ENCODE peak calls at places on chromosome 14, in five cellular contexts. One of them, this sample, is unnamed.

GRCh38 chr14:29926701-29927595 is 699 bp downstream of the PRKD1 start:
- DNase-seq in naive thymus-derived CD4-positive, alpha-beta T cell: no peak
- DNase-seq in neural progenitor cell: peak
- DNase-seq in GM23338: peak
- DNase-seq in transverse colon: peak
- DNase-seq in this sample: no peak

GRCh38 chr14:76149196-76149595 is 2.5 kb upstream of the GPATCH2L start:
- DNase-seq in neural progenitor cell: no peak
- DNase-seq in transverse colon: no peak
- DNase-seq in naive thymus-derived CD4-positive, alpha-beta T cell: no peak
- DNase-seq in GM23338: no peak
- DNase-seq in this sample: no peak

GRCh38 chr14:105849933-105850626 is 323.7 kb downstream of the TMEM121 start:
- DNase-seq in neural progenitor cell: no peak
- DNase-seq in GM23338: no peak
- DNase-seq in naive thymus-derived CD4-positive, alpha-beta T cell: no peak
- DNase-seq in transverse colon: no peak
- DNase-seq in this sample: no peak

GRCh38 chr14:40847496-40847895 is 759.2 kb upstream of the LRFN5 start:
- DNase-seq in naive thymus-derived CD4-positive, alpha-beta T cell: no peak
- DNase-seq in neural progenitor cell: no peak
- DNase-seq in transverse colon: no peak
- DNase-seq in GM23338: no peak
- DNase-seq in this sample: no peak

GRCh38 chr14:57755018-57755521 is 110.8 kb downstream of the SLC35F4 start:
- DNase-seq in naive thymus-derived CD4-positive, alpha-beta T cell: no peak
- DNase-seq in GM23338: peak
- DNase-seq in transverse colon: no peak
- DNase-seq in neural progenitor cell: no peak
- DNase-seq in this sample: no peak

GRCh38 chr14:32710351-32711102 is 228.2 kb upstream of the NPAS3 start:
- DNase-seq in neural progenitor cell: peak
- DNase-seq in GM23338: no peak
- DNase-seq in transverse colon: no peak
- DNase-seq in naive thymus-derived CD4-positive, alpha-beta T cell: no peak
- DNase-seq in this sample: no peak

GRCh38 chr14:97916100-97916499 is 1118.9 kb downstream of the VRK1 start:
- DNase-seq in GM23338: no peak
- DNase-seq in neural progenitor cell: no peak
- DNase-seq in transverse colon: no peak
- DNase-seq in naive thymus-derived CD4-positive, alpha-beta T cell: no peak
- DNase-seq in this sample: no peak

GRCh38 chr14:78417532-78417931 is 247.4 kb downstream of the NRXN3 start:
- DNase-seq in GM23338: no peak
- DNase-seq in naive thymus-derived CD4-positive, alpha-beta T cell: no peak
- DNase-seq in transverse colon: no peak
- DNase-seq in neural progenitor cell: no peak
- DNase-seq in this sample: no peak

GRCh38 chr14:20630340-20631022 is 11.0 kb downstream of the OR6S1 start:
- DNase-seq in neural progenitor cell: peak
- DNase-seq in naive thymus-derived CD4-positive, alpha-beta T cell: no peak
- DNase-seq in GM23338: peak
- DNase-seq in transverse colon: peak
- DNase-seq in this sample: peak

GRCh38 chr14:30223385-30223785 is 295.7 kb upstream of the PRKD1 start:
- DNase-seq in naive thymus-derived CD4-positive, alpha-beta T cell: no peak
- DNase-seq in neural progenitor cell: no peak
- DNase-seq in transverse colon: peak
- DNase-seq in GM23338: no peak
- DNase-seq in this sample: no peak

GRCh38 chr14:89720741-89721315 is 233.7 kb downstream of the EFCAB11 start:
- DNase-seq in transverse colon: peak
- DNase-seq in neural progenitor cell: no peak
- DNase-seq in GM23338: peak
- DNase-seq in naive thymus-derived CD4-positive, alpha-beta T cell: peak
- DNase-seq in this sample: peak

GRCh38 chr14:92586001-92586947 is 72.7 kb downstream of the RIN3 start:
- DNase-seq in transverse colon: no peak
- DNase-seq in naive thymus-derived CD4-positive, alpha-beta T cell: peak
- DNase-seq in GM23338: no peak
- DNase-seq in neural progenitor cell: no peak
- DNase-seq in this sample: peak

GRCh38 chr14:89977668-89978067 is 21.9 kb downstream of the TDP1 start:
- DNase-seq in neural progenitor cell: no peak
- DNase-seq in naive thymus-derived CD4-positive, alpha-beta T cell: no peak
- DNase-seq in GM23338: no peak
- DNase-seq in transverse colon: no peak
- DNase-seq in this sample: no peak

GRCh38 chr14:88473791-88474190 is 81.0 kb downstream of the PTPN21 start:
- DNase-seq in neural progenitor cell: no peak
- DNase-seq in naive thymus-derived CD4-positive, alpha-beta T cell: no peak
- DNase-seq in transverse colon: no peak
- DNase-seq in GM23338: no peak
- DNase-seq in this sample: no peak

GRCh38 chr14:53491256-53491905 is 338.3 kb upstream of the DDHD1 start:
- DNase-seq in GM23338: no peak
- DNase-seq in transverse colon: no peak
- DNase-seq in neural progenitor cell: no peak
- DNase-seq in naive thymus-derived CD4-positive, alpha-beta T cell: no peak
- DNase-seq in this sample: no peak

GRCh38 chr14:56918849-56919574 is 108.7 kb upstream of the OTX2 start:
- DNase-seq in GM23338: peak
- DNase-seq in neural progenitor cell: no peak
- DNase-seq in naive thymus-derived CD4-positive, alpha-beta T cell: no peak
- DNase-seq in transverse colon: no peak
- DNase-seq in this sample: no peak

GRCh38 chr14:94515426-94515825 is 6.2 kb upstream of the SERPINA12 start:
- DNase-seq in naive thymus-derived CD4-positive, alpha-beta T cell: no peak
- DNase-seq in GM23338: no peak
- DNase-seq in transverse colon: no peak
- DNase-seq in neural progenitor cell: no peak
- DNase-seq in this sample: no peak

GRCh38 chr14:29925106-29925722 is 2.4 kb downstream of the PRKD1 start:
- DNase-seq in naive thymus-derived CD4-positive, alpha-beta T cell: no peak
- DNase-seq in transverse colon: no peak
- DNase-seq in neural progenitor cell: peak
- DNase-seq in GM23338: peak
- DNase-seq in this sample: no peak

GRCh38 chr14:63435838-63436237 is 107.3 kb downstream of the PPP2R5E start:
- DNase-seq in transverse colon: peak
- DNase-seq in GM23338: no peak
- DNase-seq in neural progenitor cell: no peak
- DNase-seq in naive thymus-derived CD4-positive, alpha-beta T cell: no peak
- DNase-seq in this sample: no peak

GRCh38 chr14:57970594-57970993 is 104.7 kb upstream of the SLC35F4 start:
- DNase-seq in transverse colon: no peak
- DNase-seq in GM23338: no peak
- DNase-seq in neural progenitor cell: no peak
- DNase-seq in naive thymus-derived CD4-positive, alpha-beta T cell: no peak
- DNase-seq in this sample: no peak

GRCh38 chr14:83779266-83779665 is 1750.7 kb upstream of the FLRT2 start:
- DNase-seq in naive thymus-derived CD4-positive, alpha-beta T cell: no peak
- DNase-seq in transverse colon: no peak
- DNase-seq in neural progenitor cell: no peak
- DNase-seq in GM23338: no peak
- DNase-seq in this sample: no peak

GRCh38 chr14:95710106-95710505 is 3.8 kb downstream of the TCL1A start:
- DNase-seq in GM23338: no peak
- DNase-seq in neural progenitor cell: no peak
- DNase-seq in naive thymus-derived CD4-positive, alpha-beta T cell: no peak
- DNase-seq in transverse colon: no peak
- DNase-seq in this sample: no peak

GRCh38 chr14:99273025-99273723 is 1.2 kb upstream of the BCL11B start:
- DNase-seq in transverse colon: peak
- DNase-seq in naive thymus-derived CD4-positive, alpha-beta T cell: peak
- DNase-seq in neural progenitor cell: peak
- DNase-seq in GM23338: peak
- DNase-seq in this sample: peak

GRCh38 chr14:99275222-99275584 is 3.2 kb upstream of the BCL11B start:
- DNase-seq in GM23338: no peak
- DNase-seq in neural progenitor cell: no peak
- DNase-seq in naive thymus-derived CD4-positive, alpha-beta T cell: no peak
- DNase-seq in transverse colon: no peak
- DNase-seq in this sample: no peak

GRCh38 chr14:99273724-99274345 is 1.8 kb upstream of the BCL11B start:
- DNase-seq in neural progenitor cell: no peak
- DNase-seq in GM23338: peak
- DNase-seq in transverse colon: peak
- DNase-seq in naive thymus-derived CD4-positive, alpha-beta T cell: peak
- DNase-seq in this sample: peak

GRCh38 chr14:99276482-99276881 is 4.5 kb upstream of the BCL11B start:
- DNase-seq in neural progenitor cell: no peak
- DNase-seq in GM23338: no peak
- DNase-seq in naive thymus-derived CD4-positive, alpha-beta T cell: no peak
- DNase-seq in transverse colon: no peak
- DNase-seq in this sample: no peak

DNA sequence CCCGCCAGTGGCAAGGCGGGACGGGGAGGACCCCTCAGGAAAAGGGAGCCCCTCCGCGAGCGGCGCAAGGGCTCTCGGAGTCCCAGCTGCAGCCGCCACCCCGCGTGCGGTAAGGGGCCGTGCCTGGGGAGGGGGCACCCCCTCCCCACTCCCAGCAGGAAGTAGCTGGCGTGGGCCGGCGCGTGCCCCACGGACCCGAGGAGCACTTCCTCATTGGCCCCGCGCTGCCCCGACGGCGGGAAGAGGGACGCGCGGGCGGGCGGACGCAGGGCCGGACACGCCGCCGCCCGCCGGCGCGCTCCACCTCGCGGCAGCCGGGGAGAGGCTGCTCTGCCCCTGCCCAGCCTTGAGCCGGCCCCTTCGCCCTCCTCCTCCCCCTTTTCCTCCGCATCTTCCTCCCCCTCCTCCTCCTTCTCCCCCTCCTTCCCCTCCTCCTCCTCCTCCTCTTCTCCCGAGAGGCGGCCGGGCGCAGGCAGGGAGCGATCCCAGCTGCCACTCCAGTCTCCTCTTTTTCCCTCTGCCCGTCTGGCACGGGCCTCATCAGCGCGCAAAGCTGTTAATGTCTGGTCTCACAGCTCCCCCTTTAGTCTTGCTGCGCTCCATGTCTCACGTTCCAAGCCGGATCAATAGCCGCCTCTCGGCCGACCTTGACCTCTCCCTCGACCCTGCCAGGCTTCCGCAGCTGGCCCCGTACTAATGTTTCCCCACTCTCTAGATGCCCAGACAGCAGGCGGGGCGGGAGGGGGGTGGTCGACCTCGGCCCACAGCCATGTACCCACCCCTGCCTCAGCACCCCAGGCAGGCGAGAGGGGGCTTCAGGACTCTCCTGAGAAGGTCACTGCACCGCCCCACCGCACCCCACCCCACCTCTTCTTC is 2.6 kb upstream of the BCL11B start:
- DNase-seq in neural progenitor cell: peak
- DNase-seq in transverse colon: peak
- DNase-seq in GM23338: peak
- DNase-seq in naive thymus-derived CD4-positive, alpha-beta T cell: peak
- DNase-seq in this sample: peak
- H3K4me3 ChIP-seq in neural progenitor cell: peak
- H3K4me3 ChIP-seq in transverse colon: peak
- H3K4me3 ChIP-seq in GM23338: peak
- H3K4me3 ChIP-seq in naive thymus-derived CD4-positive, alpha-beta T cell: peak
- H3K4me3 ChIP-seq in this sample: no peak

DNA sequence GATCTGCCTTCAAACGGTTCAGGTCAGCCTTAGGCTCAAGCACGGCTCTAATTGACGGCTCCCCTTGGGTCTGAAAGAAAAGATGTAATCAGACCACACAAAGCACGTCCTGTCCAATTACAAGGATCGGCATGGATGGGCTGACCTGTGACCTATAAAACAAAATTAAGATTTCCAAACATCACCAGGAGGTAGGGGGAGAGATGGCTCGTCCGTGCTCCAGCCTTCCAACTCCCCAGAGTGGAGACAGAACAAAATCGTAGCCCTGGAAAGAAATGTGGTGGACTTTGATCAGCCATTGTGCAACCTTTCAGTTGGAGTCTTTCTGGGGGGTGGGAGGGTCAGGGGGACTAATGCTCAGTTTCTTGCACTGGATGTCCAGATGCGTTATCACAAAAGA is 226.6 kb upstream of the DIO3 start:
- DNase-seq in naive thymus-derived CD4-positive, alpha-beta T cell: no peak
- DNase-seq in transverse colon: no peak
- DNase-seq in neural progenitor cell: peak
- DNase-seq in GM23338: no peak
- DNase-seq in this sample: no peak
- H3K4me3 ChIP-seq in naive thymus-derived CD4-positive, alpha-beta T cell: no peak
- H3K4me3 ChIP-seq in transverse colon: no peak
- H3K4me3 ChIP-seq in neural progenitor cell: no peak
- H3K4me3 ChIP-seq in GM23338: no peak
- H3K4me3 ChIP-seq in this sample: no peak

GRCh38 chr14:24188251-24189058 is at the start of gene IPO4:
- DNase-seq in neural progenitor cell: peak
- DNase-seq in naive thymus-derived CD4-positive, alpha-beta T cell: peak
- DNase-seq in GM23338: peak
- DNase-seq in transverse colon: peak
- DNase-seq in this sample: peak
- H3K4me3 ChIP-seq in neural progenitor cell: peak
- H3K4me3 ChIP-seq in naive thymus-derived CD4-positive, alpha-beta T cell: peak
- H3K4me3 ChIP-seq in GM23338: peak
- H3K4me3 ChIP-seq in transverse colon: peak
- H3K4me3 ChIP-seq in this sample: peak

GRCh38 chr14:61460063-61460462 is 138.7 kb downstream of the PRKCH start:
- DNase-seq in neural progenitor cell: no peak
- DNase-seq in naive thymus-derived CD4-positive, alpha-beta T cell: no peak
- DNase-seq in transverse colon: no peak
- DNase-seq in GM23338: no peak
- DNase-seq in this sample: no peak

GRCh38 chr14:61463664-61464063 is 142.3 kb downstream of the PRKCH start:
- DNase-seq in GM23338: no peak
- DNase-seq in naive thymus-derived CD4-positive, alpha-beta T cell: no peak
- DNase-seq in neural progenitor cell: no peak
- DNase-seq in transverse colon: no peak
- DNase-seq in this sample: no peak

GRCh38 chr14:61461808-61462275 is 140.5 kb downstream of the PRKCH start:
- DNase-seq in neural progenitor cell: peak
- DNase-seq in GM23338: peak
- DNase-seq in naive thymus-derived CD4-positive, alpha-beta T cell: no peak
- DNase-seq in transverse colon: no peak
- DNase-seq in this sample: peak

GRCh38 chr14:61460853-61461611 is 139.7 kb downstream of the PRKCH start:
- DNase-seq in neural progenitor cell: no peak
- DNase-seq in GM23338: no peak
- DNase-seq in transverse colon: no peak
- DNase-seq in naive thymus-derived CD4-positive, alpha-beta T cell: no peak
- DNase-seq in this sample: peak

DNA sequence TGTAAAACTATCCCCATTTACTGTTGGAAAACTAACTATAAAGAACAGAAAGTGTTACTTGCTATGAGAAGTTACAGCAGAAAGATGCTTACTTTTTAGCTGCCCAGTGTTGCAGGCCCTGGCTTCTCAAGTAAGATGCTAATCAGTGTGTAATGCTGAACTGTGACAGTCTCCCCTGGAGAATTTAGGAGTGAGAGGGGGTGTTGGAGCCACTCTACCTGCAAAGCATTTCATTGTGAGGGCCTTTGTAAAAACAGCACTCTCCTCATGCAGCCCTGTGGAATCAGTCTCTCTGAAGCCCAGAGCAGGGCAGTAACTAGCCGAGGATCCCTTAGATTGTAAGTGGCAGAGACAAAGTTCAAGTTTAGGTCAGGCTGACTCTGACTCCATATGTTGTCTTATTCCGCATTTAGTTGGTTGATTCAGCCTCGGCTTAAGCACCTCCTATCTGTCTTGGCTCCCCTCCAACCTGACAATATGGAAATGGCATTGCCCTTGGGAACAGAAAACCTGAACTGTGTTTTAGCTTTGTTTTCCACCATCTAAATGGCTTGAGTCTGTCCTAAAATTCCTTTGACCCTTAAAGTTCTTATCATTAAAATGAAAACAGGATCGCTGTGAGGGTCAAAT is 141.3 kb downstream of the PRKCH start:
- DNase-seq in neural progenitor cell: no peak
- DNase-seq in naive thymus-derived CD4-positive, alpha-beta T cell: no peak
- DNase-seq in GM23338: no peak
- DNase-seq in transverse colon: no peak
- DNase-seq in this sample: no peak
- H3K4me3 ChIP-seq in neural progenitor cell: no peak
- H3K4me3 ChIP-seq in naive thymus-derived CD4-positive, alpha-beta T cell: no peak
- H3K4me3 ChIP-seq in GM23338: no peak
- H3K4me3 ChIP-seq in transverse colon: no peak
- H3K4me3 ChIP-seq in this sample: no peak

This sample was measured in CD4-positive, CD25-positive, alpha-beta regulatory T cell.